ENCODE peak calls at places on chromosomes 12 and 14, in nine cellular contexts. D is renal cortical epithelial cell; K is AG20443; G is lung; H is posterior vena cava; S is activated CD8-positive, alpha-beta T cell treated with anti-CD3 and anti-CD28 coated beads, Interleukin-2, amount 10 ng/mL, durations not matched to agents 7 days and 5 days; J is NCI-H446; P is MCF 10A; V is NCI-H510A. F is an unnamed sample.

GRCh38 chr12:71973687-71974086 is 35.0 kb downstream of the TPH2 start:
- DNase-seq in D (peak; percentile 31), K (no peak), G (no peak), H (no peak), S (no peak), J (no peak), P (no peak), V (no peak), F (no peak)

GRCh38 chr12:54394281-54394719 is 9.8 kb upstream of the ZNF385A start:
- DNase-seq in D (peak; percentile 28), K (peak; percentile 62), G (peak; percentile 64), H (no peak), S (peak; percentile 54), J (peak; percentile 69), P (peak; percentile 75), V (peak; percentile 21), F (peak; percentile 22)

GRCh38 chr12:123712780-123713319 is 697 bp downstream of the ATP6V0A2 start:
- DNase-seq in D (no peak), K (no peak), G (no peak), H (no peak), S (peak; percentile 30), J (no peak), P (peak; percentile 14), V (no peak), F (no peak)

GRCh38 chr14:102690509-102691286 is 86.6 kb upstream of the TRAF3 start:
- DNase-seq in D (no peak), K (no peak), G (no peak), H (no peak), S (no peak), J (no peak), P (no peak), V (no peak), F (no peak)

GRCh38 chr14:69049675-69050074 is 70.6 kb upstream of the ACTN1 start:
- DNase-seq in D (no peak), K (peak; percentile 77), G (no peak), H (no peak), S (no peak), J (no peak), P (peak; percentile 77), V (no peak), F (no peak)

GRCh38 chr12:31006416-31007152 is 67.1 kb upstream of the DDX11 start:
- DNase-seq in D (no peak), K (no peak), G (no peak), H (peak; percentile 41), S (no peak), J (no peak), P (no peak), V (no peak), F (no peak)

GRCh38 chr14:98186140-98186539 is 1085.9 kb downstream of the BCL11B start:
- DNase-seq in D (no peak), K (no peak), G (no peak), H (no peak), S (no peak), J (no peak), P (no peak), V (no peak), F (no peak)

GRCh38 chr12:851913-852312 is 97.6 kb downstream of the RAD52 start:
- DNase-seq in D (peak; percentile 78), K (peak; percentile 46), G (no peak), H (no peak), S (no peak), J (no peak), P (peak; percentile 76), V (no peak), F (no peak)

GRCh38 chr12:47876404-47876960 is 28.3 kb downstream of the VDR start:
- DNase-seq in D (no peak), K (no peak), G (no peak), H (no peak), S (no peak), J (no peak), P (peak; percentile 52), V (no peak), F (no peak)

GRCh38 chr14:96114002-96114401 is 74.8 kb downstream of the C14orf132 start:
- DNase-seq in D (no peak), K (no peak), G (no peak), H (no peak), S (no peak), J (no peak), P (no peak), V (no peak), F (no peak)

GRCh38 chr14:105369653-105370040 is 28.7 kb upstream of the TEX22 start:
- DNase-seq in D (no peak), K (no peak), G (no peak), H (no peak), S (no peak), J (no peak), P (no peak), V (no peak), F (no peak)

GRCh38 chr12:54371328-54372112 is 7.2 kb upstream of the GPR84 start:
- DNase-seq in D (peak; percentile 66), K (no peak), G (no peak), H (peak; percentile 93), S (no peak), J (peak; percentile 62), P (peak; percentile 51), V (peak; percentile 45), F (no peak)

GRCh38 chr12:32100361-32100760 is 6.3 kb upstream of the BICD1 start:
- DNase-seq in D (no peak), K (no peak), G (no peak), H (no peak), S (no peak), J (no peak), P (no peak), V (no peak), F (no peak)

GRCh38 chr12:118746960-118747359 is 234.4 kb upstream of the SRRM4 start:
- DNase-seq in D (no peak), K (no peak), G (no peak), H (no peak), S (no peak), J (no peak), P (no peak), V (no peak), F (no peak)

GRCh38 chr14:54935958-54936357 is 33.3 kb upstream of the GCH1 start:
- DNase-seq in D (no peak), K (no peak), G (no peak), H (no peak), S (no peak), J (no peak), P (peak; percentile 77), V (no peak), F (no peak)

GRCh38 chr14:92990456-92991430 is 67.8 kb downstream of the CHGA start:
- DNase-seq in D (no peak), K (no peak), G (no peak), H (peak; percentile 58), S (no peak), J (no peak), P (no peak), V (no peak), F (no peak)

GRCh38 chr12:76346798-76347420 is 1.3 kb downstream of the BBS10 start:
- DNase-seq in D (peak; percentile 70), K (peak; percentile 50), G (no peak), H (no peak), S (no peak), J (peak; percentile 55), P (peak; percentile 68), V (no peak), F (no peak)

GRCh38 chr12:5840900-5841299 is 104.2 kb downstream of the ANO2 start:
- DNase-seq in D (no peak), K (no peak), G (no peak), H (peak; percentile 67), S (no peak), J (no peak), P (no peak), V (no peak), F (no peak)

GRCh38 chr14:20998674-20999366 is at the start of gene SLC39A2:
- DNase-seq in D (peak; percentile 41), K (peak; percentile 89), G (peak; percentile 44), H (peak; percentile 93), S (no peak), J (peak; percentile 55), P (peak; percentile 83), V (no peak), F (no peak)

GRCh38 chr12:116990971-116991966 is 80.5 kb downstream of the FBXW8 start:
- DNase-seq in D (no peak), K (peak; percentile 76), G (no peak), H (no peak), S (no peak), J (no peak), P (no peak), V (no peak), F (no peak)

GRCh38 chr12:15720299-15720698 is 68.9 kb downstream of the EPS8 start:
- DNase-seq in D (no peak), K (no peak), G (no peak), H (no peak), S (no peak), J (no peak), P (no peak), V (no peak), F (no peak)

GRCh38 chr12:54641554-54641953 is 6.6 kb downstream of the DCD start:
- DNase-seq in D (no peak), K (no peak), G (no peak), H (no peak), S (no peak), J (no peak), P (no peak), V (no peak), F (no peak)

GRCh38 chr14:58298880-58299664 is 717 bp downstream of the ARID4A start:
- DNase-seq in D (no peak), K (peak; percentile 41), G (peak; percentile 33), H (peak; percentile 83), S (peak; percentile 52), J (peak; percentile 4), P (peak; percentile 1), V (no peak), F (no peak)

GRCh38 chr12:121535150-121536057 is 45.4 kb downstream of the KDM2B start:
- DNase-seq in D (no peak), K (no peak), G (no peak), H (no peak), S (no peak), J (no peak), P (no peak), V (no peak), F (no peak)

GRCh38 chr12:9634177-9634803 is 26.6 kb upstream of the KLRB1 start:
- DNase-seq in D (peak; percentile 60), K (peak; percentile 35), G (peak; percentile 71), H (no peak), S (peak; percentile 91), J (peak; percentile 28), P (peak; percentile 79), V (no peak), F (no peak)

F was measured in NCI-H187.